ENCODE peak calls at places on chromosome 12, in seven cellular contexts. H is stimulated activated naive CD8-positive, alpha-beta T cell treated with anti-CD3 and anti-CD28 coated beads, Interleukin-15, amount 100 ng/mL, for 72 hours; F is activated CD4-positive, alpha-beta T cell treated with anti-CD3 and anti-CD28 coated beads, Interleukin-2, amount 50 U/mL, for 4 hours; X is activated CD8-positive, alpha-beta memory T cell treated with anti-CD3 and anti-CD28 coated beads for 1 hour; A is HCT116; T is activated naive CD8-positive, alpha-beta T cell treated with anti-CD3 and anti-CD28 coated beads, Interleukin-2, amount 50 U/mL, for 24 hours; N is T-helper 9 cell. C is an unnamed sample.

GRCh38 chr12:11978985-11979384 is 91.8 kb upstream of the BCL2L14 start:
- DNase-seq in A (no peak), X (no peak), H (no peak), T (no peak), F (no peak), N (no peak), C (no peak)

GRCh38 chr12:132255642-132256041 is 73.7 kb downstream of the GALNT9 start:
- DNase-seq in F (no peak), N (no peak), H (no peak), X (no peak), T (no peak), A (no peak), C (no peak)

GRCh38 chr12:94204647-94205247 is 56.4 kb downstream of the PLXNC1 start:
- DNase-seq in X (no peak), A (no peak), T (peak; percentile 18), N (no peak), F (no peak), H (no peak), C (no peak)

GRCh38 chr12:65891987-65892481 is 67.8 kb downstream of the HMGA2 start:
- DNase-seq in A (peak; percentile 80), T (no peak), H (no peak), N (no peak), F (no peak), X (no peak), C (no peak)

GRCh38 chr12:12801649-12802048 is 11.5 kb upstream of the DDX47 start:
- DNase-seq in F (no peak), A (no peak), X (no peak), N (no peak), H (no peak), T (no peak), C (no peak)

GRCh38 chr12:65565601-65566560 is 258.4 kb upstream of the HMGA2 start:
- DNase-seq in F (no peak), H (no peak), N (no peak), A (no peak), X (no peak), T (no peak), C (no peak)

GRCh38 chr12:57456145-57456700 is 1.1 kb downstream of the INHBE start:
- DNase-seq in A (no peak), T (peak; percentile 63), H (peak; percentile 69), X (no peak), N (no peak), F (no peak), C (no peak)

GRCh38 chr12:15796493-15797141 is 7.4 kb upstream of the EPS8 start:
- DNase-seq in N (no peak), X (no peak), H (no peak), F (no peak), A (peak; percentile 62), T (no peak), C (no peak)

GRCh38 chr12:130870442-130871285 is 1.2 kb upstream of the RAN start:
- DNase-seq in T (peak; percentile 73), F (peak; percentile 58), X (peak; percentile 40), N (peak; percentile 40), H (peak; percentile 73), A (peak; percentile 83), C (no peak)

GRCh38 chr12:88896958-88897357 is 316.7 kb upstream of the KITLG start:
- DNase-seq in N (no peak), X (no peak), F (no peak), H (no peak), A (no peak), T (no peak), C (no peak)

GRCh38 chr12:67558775-67559174 is 89.8 kb upstream of the DYRK2 start:
- DNase-seq in H (no peak), X (no peak), N (no peak), F (no peak), T (no peak), A (no peak), C (no peak)

GRCh38 chr12:110670161-110670701 is 18.7 kb downstream of the HVCN1 start:
- DNase-seq in F (peak; percentile 36), N (no peak), H (no peak), A (no peak), T (peak; percentile 60), X (no peak), C (no peak)

GRCh38 chr12:76804435-76804976 is 40.6 kb downstream of the ZDHHC17 start:
- DNase-seq in F (no peak), A (no peak), H (no peak), T (no peak), X (no peak), N (no peak), C (no peak)

GRCh38 chr12:46770501-46771183 is 55.2 kb downstream of the SLC38A4 start:
- DNase-seq in A (no peak), F (no peak), H (no peak), N (no peak), T (no peak), X (no peak), C (no peak)

GRCh38 chr12:7144414-7145120 is 14.4 kb downstream of the CLSTN3 start:
- DNase-seq in H (no peak), A (peak; percentile 18), X (no peak), N (no peak), T (no peak), F (no peak), C (no peak)

GRCh38 chr12:20798561-20798960 is 11.9 kb upstream of the SLCO1B3 start:
- DNase-seq in H (no peak), F (no peak), T (no peak), X (no peak), A (peak; percentile 7), N (no peak), C (no peak)

GRCh38 chr12:75337905-75338304 is 3.4 kb downstream of the GLIPR1L1 start:
- DNase-seq in F (no peak), T (no peak), A (no peak), H (no peak), X (no peak), N (no peak), C (no peak)

GRCh38 chr12:94271351-94271750 is 123.0 kb downstream of the PLXNC1 start:
- DNase-seq in H (no peak), N (no peak), A (no peak), F (no peak), X (no peak), T (no peak), C (no peak)

GRCh38 chr12:50059440-50060119 is 2.2 kb downstream of the ASIC1 start:
- DNase-seq in N (no peak), T (peak; percentile 74), H (peak; percentile 72), A (no peak), F (peak; percentile 29), X (no peak), C (no peak)